ENCODE peak calls at places on chromosomes 2 and 18, in ten cellular contexts. U is suprapubic skin, Q is spleen, F is body of pancreas, B is heart left ventricle, J is GM12892, X is IMR-90, D is tibial nerve, N is stomach, H is lower leg skin. L is an unnamed sample.

GRCh38 chr2:225140761-225141160 is 98.5 kb upstream of the DOCK10 start:
- DNase-seq in U (no peak), Q (no peak), F (no peak), B (no peak), J (no peak), X (no peak), D (no peak), N (no peak), H (no peak), L (no peak)

GRCh38 chr2:138724296-138724695 is 55.9 kb downstream of the NXPH2 start:
- DNase-seq in U (no peak), Q (no peak), F (no peak), B (no peak), J (no peak), X (no peak), D (no peak), N (no peak), H (no peak), L (no peak)

GRCh38 chr18:38932752-38933151 is 1367.2 kb upstream of the CELF4 start:
- DNase-seq in U (no peak), Q (no peak), F (no peak), B (no peak), J (no peak), X (no peak), D (no peak), N (no peak), H (no peak), L (no peak)

GRCh38 chr2:36450466-36451196 is 95.1 kb downstream of the CRIM1 start:
- DNase-seq in U (no peak), Q (no peak), F (no peak), B (no peak), J (no peak), X (peak), D (no peak), N (no peak), H (no peak), L (peak)

GRCh38 chr2:48543895-48544294 is 13.9 kb downstream of the STON1 start:
- DNase-seq in U (no peak), Q (no peak), F (no peak), B (no peak), J (no peak), X (no peak), D (no peak), N (no peak), H (no peak), L (no peak)

GRCh38 chr2:3461781-3462492 is 57.4 kb downstream of the ADI1 start:
- DNase-seq in U (peak), Q (peak), F (peak), B (peak), J (peak), X (peak), D (peak), N (no peak), H (no peak), L (no peak)

GRCh38 chr18:60232541-60232940 is 140.0 kb downstream of the MC4R start:
- DNase-seq in U (no peak), Q (no peak), F (no peak), B (no peak), J (no peak), X (peak), D (no peak), N (no peak), H (no peak), L (peak)

GRCh38 chr18:54949588-54949987 is 9.7 kb downstream of the CCDC68 start:
- DNase-seq in U (no peak), Q (no peak), F (no peak), B (no peak), J (no peak), X (no peak), D (no peak), N (no peak), H (no peak), L (no peak)

GRCh38 chr18:28175047-28175929 is 1.6 kb downstream of the CDH2 start:
- DNase-seq in U (no peak), Q (peak), F (no peak), B (peak), J (peak), X (peak), D (no peak), N (peak), H (no peak), L (peak)

GRCh38 chr2:126849054-126849453 is 49.6 kb upstream of the TEX51 start:
- DNase-seq in U (no peak), Q (no peak), F (no peak), B (no peak), J (no peak), X (no peak), D (no peak), N (no peak), H (no peak), L (no peak)

GRCh38 chr18:3380384-3380961 is 69.5 kb upstream of the TGIF1 start:
- DNase-seq in U (no peak), Q (no peak), F (peak), B (no peak), J (no peak), X (peak), D (no peak), N (no peak), H (no peak), L (no peak)

GRCh38 chr2:95707837-95708236 is 116.0 kb downstream of the TRIM43 start:
- DNase-seq in U (no peak), Q (no peak), F (no peak), B (no peak), J (no peak), X (no peak), D (no peak), N (no peak), H (no peak), L (no peak)

GRCh38 chr2:219642465-219643083 is 15.1 kb downstream of the SLC4A3 start:
- DNase-seq in U (peak), Q (peak), F (peak), B (peak), J (peak), X (peak), D (peak), N (peak), H (peak), L (peak)
- TF ChIP-seq POLR2A in U (no peak), Q (no peak), F (no peak), B (no peak), J (no peak), X (peak), D (no peak), N (no peak), H (no peak), L (no peak)

GRCh38 chr2:217790195-217790594 is 212.6 kb downstream of the TNS1 start:
- DNase-seq in U (no peak), Q (peak), F (no peak), B (no peak), J (no peak), X (no peak), D (no peak), N (no peak), H (no peak), L (no peak)

GRCh38 chr2:217788669-217789002 is 214.2 kb downstream of the TNS1 start:
- DNase-seq in U (no peak), Q (no peak), F (no peak), B (no peak), J (no peak), X (no peak), D (no peak), N (no peak), H (no peak), L (no peak)

GRCh38 chr2:217789736-217790181 is 213.0 kb downstream of the TNS1 start:
- DNase-seq in U (no peak), Q (peak), F (no peak), B (no peak), J (no peak), X (no peak), D (no peak), N (peak), H (no peak), L (no peak)

GRCh38 chr2:217790681-217791392 is 212.0 kb downstream of the TNS1 start:
- DNase-seq in U (no peak), Q (peak), F (peak), B (no peak), J (no peak), X (peak), D (no peak), N (peak), H (no peak), L (no peak)

GRCh38 chr2:217789003-217789735 is 213.6 kb downstream of the TNS1 start:
- DNase-seq in U (no peak), Q (peak), F (peak), B (peak), J (peak), X (peak), D (peak), N (peak), H (peak), L (peak)
- TF ChIP-seq POLR2A in U (no peak), Q (no peak), F (no peak), B (no peak), J (no peak), X (peak), D (no peak), N (no peak), H (no peak), L (no peak)

GRCh38 chr2:197261808-197262226 is 48.8 kb downstream of the ANKRD44 start:
- DNase-seq in U (no peak), Q (no peak), F (no peak), B (no peak), J (no peak), X (peak), D (no peak), N (no peak), H (no peak), L (no peak)
- TF ChIP-seq POLR2A in U (no peak), Q (no peak), F (no peak), B (no peak), J (no peak), X (no peak), D (no peak), N (no peak), H (no peak), L (no peak)

DNA sequence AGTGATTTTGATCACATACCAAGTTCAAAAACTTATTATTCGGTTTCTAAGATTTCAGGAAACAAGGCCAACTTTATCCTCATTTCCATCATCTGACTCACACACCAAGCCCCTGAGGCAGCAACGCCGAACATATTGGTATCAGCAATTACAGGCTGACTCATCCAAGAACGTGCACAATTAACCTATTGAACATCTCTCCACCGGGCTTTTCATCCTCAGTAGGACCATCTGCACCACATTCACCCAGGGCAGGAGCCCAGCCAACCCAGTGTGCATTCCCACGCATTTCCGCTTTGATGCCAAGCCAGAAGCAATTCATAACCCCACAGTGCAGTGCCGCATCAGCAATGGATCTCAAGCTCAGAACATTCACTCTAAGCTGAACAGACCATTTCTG is 52.9 kb downstream of the SCG2 start:
- DNase-seq in U (no peak), Q (no peak), F (no peak), B (no peak), J (no peak), X (peak), D (no peak), N (no peak), H (peak), L (peak)
- TF ChIP-seq POLR2A in U (no peak), Q (no peak), F (no peak), B (no peak), J (no peak), X (no peak), D (no peak), N (no peak), H (no peak), L (no peak)

GRCh38 chr2:197846789-197847188 is 42.4 kb downstream of the PLCL1 start:
- DNase-seq in U (no peak), Q (no peak), F (no peak), B (no peak), J (no peak), X (peak), D (no peak), N (no peak), H (no peak), L (no peak)
- TF ChIP-seq POLR2A in U (no peak), Q (no peak), F (no peak), B (no peak), J (no peak), X (no peak), D (no peak), N (no peak), H (no peak), L (no peak)

DNA sequence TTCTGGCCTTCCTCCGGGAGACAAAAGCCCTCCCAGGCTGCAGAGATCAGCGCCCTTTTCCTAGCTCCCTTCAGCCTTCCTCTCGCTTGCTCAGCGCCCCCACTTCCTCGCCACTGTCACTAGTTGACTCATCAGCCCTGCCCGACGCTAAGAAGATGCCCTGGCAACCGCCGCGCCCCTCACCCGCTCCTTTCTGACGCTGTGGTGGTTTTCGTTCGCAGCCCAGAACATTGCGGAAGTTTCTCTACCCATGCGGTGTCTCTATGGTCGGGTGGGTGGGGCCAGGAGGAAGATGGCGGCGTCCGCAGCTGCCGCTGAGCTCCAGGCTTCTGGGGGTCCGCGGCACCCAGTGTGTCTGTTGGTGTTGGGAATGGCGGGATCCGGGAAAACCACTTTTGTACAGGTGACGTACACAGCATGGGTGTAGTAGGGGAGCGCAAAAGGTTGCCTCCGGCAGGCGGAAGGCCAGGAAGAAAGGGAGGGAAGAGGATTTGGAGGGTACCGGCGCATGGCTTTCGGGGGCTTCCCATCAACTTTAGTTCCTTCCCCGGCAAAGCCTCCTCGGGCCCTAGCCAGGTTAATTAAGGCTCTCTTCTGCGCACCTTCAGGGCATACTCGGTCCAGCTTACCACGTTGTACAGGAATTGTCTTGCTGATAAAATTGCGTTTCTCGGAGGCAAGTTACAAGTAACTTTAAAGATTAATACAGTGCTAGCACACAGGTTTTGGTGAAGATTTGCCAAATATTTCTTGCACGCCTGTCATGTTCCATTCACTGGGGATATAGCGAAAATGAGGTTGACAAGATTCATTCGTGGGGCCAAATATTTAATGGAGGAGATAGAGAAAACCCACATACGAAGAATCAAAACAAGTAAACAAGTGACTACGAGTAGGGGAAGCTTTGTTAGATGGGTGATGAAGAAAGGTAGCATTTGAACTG is at the start of the genes CCDC121 and GPN1:
- DNase-seq in U (peak), Q (peak), F (peak), B (peak), J (peak), X (peak), D (peak), N (peak), H (peak), L (peak)
- TF ChIP-seq POLR2A in U (peak), Q (peak), F (peak), B (no peak), J (peak), X (peak), D (peak), N (no peak), H (no peak), L (peak)